ENCODE peak calls at places on chromosomes 11 and 22, in nine cellular contexts. J is esophagus squamous epithelium, V is body of pancreas, M is IMR-90, T is lower leg skin, R is sigmoid colon, X is right lobe of liver, H is ovary, N is breast epithelium. Y is an unnamed sample.

GRCh38 chr11:102830328-102830727 is 13.1 kb downstream of the MMP3 start:
- DNase-seq in J (no peak), V (no peak), M (peak; percentile 29), T (no peak), R (no peak), X (no peak), H (no peak), N (no peak), Y (no peak)

GRCh38 chr11:105229758-105230157 is 90.2 kb upstream of the CARD18 start:
- DNase-seq in J (no peak), V (no peak), M (peak; percentile 34), T (no peak), R (no peak), X (no peak), H (no peak), N (no peak), Y (no peak)

GRCh38 chr22:33909075-33909458 is 11.2 kb downstream of the LARGE1 start:
- DNase-seq in J (no peak), V (no peak), M (peak; percentile 84), T (no peak), R (peak; percentile 89), X (no peak), H (peak; percentile 49), N (no peak), Y (no peak)

GRCh38 chr11:13297917-13298356 is 20.3 kb downstream of the BMAL1 start:
- DNase-seq in J (no peak), V (no peak), M (no peak), T (no peak), R (no peak), X (no peak), H (no peak), N (no peak), Y (no peak)

GRCh38 chr11:132744771-132745170 is 787.5 kb downstream of the OPCML start:
- DNase-seq in J (no peak), V (no peak), M (peak; percentile 59), T (no peak), R (no peak), X (no peak), H (no peak), N (no peak), Y (no peak)

GRCh38 chr11:7245341-7245740 is 6.4 kb upstream of the SYT9 start:
- DNase-seq in J (no peak), V (no peak), M (no peak), T (no peak), R (no peak), X (no peak), H (no peak), N (no peak), Y (no peak)

GRCh38 chr11:13923182-13923581 is 39.3 kb upstream of the SPON1 start:
- DNase-seq in J (no peak), V (no peak), M (no peak), T (no peak), R (no peak), X (no peak), H (no peak), N (no peak), Y (no peak)

GRCh38 chr11:61173456-61173855 is 12.2 kb upstream of the VPS37C start:
- DNase-seq in J (no peak), V (peak; percentile 45), M (peak; percentile 34), T (no peak), R (peak; percentile 19), X (no peak), H (no peak), N (no peak), Y (no peak)

GRCh38 chr11:79404325-79404724 is 36.5 kb downstream of the TENM4 start:
- DNase-seq in J (no peak), V (no peak), M (peak; percentile 73), T (no peak), R (no peak), X (no peak), H (no peak), N (no peak), Y (no peak)

GRCh38 chr11:65501005-65501529 is 2.2 kb downstream of the MALAT1 start:
- DNase-seq in J (no peak), V (no peak), M (peak; percentile 42), T (no peak), R (no peak), X (no peak), H (no peak), N (no peak), Y (no peak)

GRCh38 chr22:39994566-39995345 is at the start of gene FAM83F:
- DNase-seq in J (no peak), V (peak; percentile 77), M (no peak), T (no peak), R (no peak), X (no peak), H (peak; percentile 21), N (no peak), Y (no peak)

GRCh38 chr11:79304599-79305212 is 136.1 kb downstream of the TENM4 start:
- DNase-seq in J (no peak), V (no peak), M (no peak), T (no peak), R (no peak), X (no peak), H (no peak), N (no peak), Y (no peak)

GRCh38 chr22:48819232-48819631 is 1008.4 kb downstream of the BRD1 start:
- DNase-seq in J (no peak), V (no peak), M (no peak), T (no peak), R (no peak), X (peak; percentile 26), H (no peak), N (peak; percentile 34), Y (no peak)
- TF ChIP-seq CTCF in J (no peak), V (no peak), M (no peak), T (no peak), R (no peak), X (no peak), H (no peak), N (no peak), Y (no peak)

DNA sequence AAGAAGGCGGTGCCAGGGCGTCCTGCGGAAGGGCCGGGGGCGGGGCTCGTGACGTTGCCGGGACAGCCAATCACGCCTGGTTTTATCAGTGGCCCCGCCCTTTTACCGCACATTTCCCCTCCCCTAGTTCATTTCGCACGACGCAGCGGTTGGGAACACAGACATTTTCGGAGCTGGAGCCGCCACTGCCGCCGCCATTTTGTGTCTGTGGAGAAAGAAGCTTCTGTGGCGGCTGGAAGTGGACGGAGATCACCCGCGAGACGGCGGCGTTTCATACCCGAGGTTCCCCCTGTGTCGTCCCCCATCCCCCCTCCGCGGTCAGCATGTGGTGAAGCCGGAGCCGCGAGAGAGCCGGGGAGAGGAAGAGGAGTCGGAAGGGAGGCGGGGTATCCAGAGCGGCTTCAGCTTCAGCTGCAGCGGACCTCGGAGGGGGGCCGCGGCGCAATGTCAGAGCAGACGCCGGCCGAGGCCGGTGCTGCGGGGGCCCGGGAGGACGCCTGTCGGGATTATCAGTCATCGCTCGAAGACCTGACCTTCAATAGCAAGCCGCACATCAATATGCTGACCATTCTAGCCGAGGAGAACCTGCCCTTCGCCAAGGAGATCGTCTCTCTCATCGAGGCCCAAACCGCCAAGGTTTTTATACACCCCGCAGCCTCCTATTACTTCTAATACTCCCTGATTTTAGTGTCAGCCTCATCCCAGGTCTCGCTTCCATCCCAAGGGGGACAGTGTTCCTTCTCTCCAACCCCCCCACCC is at the start of gene PCF11:
- DNase-seq in J (no peak), V (peak; percentile 15), M (no peak), T (no peak), R (no peak), X (no peak), H (no peak), N (no peak), Y (no peak)
- TF ChIP-seq POLR2A in J (peak; percentile 21), V (peak; percentile 100), M (peak; percentile 99), T (peak; percentile 99), R (peak; percentile 100), X (peak; percentile 99), H (peak; percentile 99), N (peak; percentile 99), Y (peak; percentile 100)

DNA sequence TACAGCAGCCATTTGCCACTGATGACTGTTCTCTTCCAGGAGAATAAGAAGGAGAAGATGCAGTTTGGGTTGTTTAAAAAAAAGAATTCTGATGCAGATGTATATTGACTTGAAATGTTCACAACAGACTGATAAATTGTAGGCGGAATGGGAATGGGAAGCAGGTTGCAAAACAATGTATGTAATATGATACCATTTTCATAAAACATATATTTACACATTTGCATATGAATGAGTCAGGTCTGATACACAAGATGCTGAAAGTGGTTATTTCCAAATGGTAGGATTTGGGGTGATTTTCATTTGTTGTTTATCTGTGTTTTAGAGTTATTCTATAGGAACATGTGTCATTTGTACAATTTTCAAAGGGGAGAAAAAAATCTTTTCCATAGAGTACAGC is 9.0 kb upstream of the RCN1 start:
- DNase-seq in J (no peak), V (no peak), M (no peak), T (no peak), R (no peak), X (no peak), H (no peak), N (no peak), Y (no peak)
- H3K4me3 ChIP-seq in J (no peak overlapping the region), V (no peak overlapping the region), M (no peak overlapping the region), T (no peak overlapping the region), R (no peak overlapping the region), X (no peak overlapping the region), H (no peak overlapping the region), N (no peak overlapping the region), Y (no peak overlapping the region)

GRCh38 chr22:18021431-18021830 is 2.9 kb downstream of the MICAL3 start:
- DNase-seq in J (no peak), V (no peak), M (no peak), T (no peak), R (no peak), X (no peak), H (no peak), N (no peak), Y (no peak)

GRCh38 chr22:18024956-18025720 is 777 bp upstream of the MICAL3 start:
- DNase-seq in J (no peak), V (no peak), M (no peak), T (no peak), R (no peak), X (no peak), H (no peak), N (no peak), Y (no peak)

GRCh38 chr22:18024276-18024939 is at the start of gene MICAL3:
- DNase-seq in J (no peak), V (peak; percentile 66), M (peak; percentile 64), T (no peak), R (peak; percentile 77), X (peak; percentile 75), H (peak; percentile 50), N (peak; percentile 61), Y (peak; percentile 58)

GRCh38 chr22:18022851-18023250 is 1.5 kb downstream of the MICAL3 start:
- DNase-seq in J (no peak), V (no peak), M (no peak), T (no peak), R (no peak), X (no peak), H (no peak), N (no peak), Y (no peak)

DNA sequence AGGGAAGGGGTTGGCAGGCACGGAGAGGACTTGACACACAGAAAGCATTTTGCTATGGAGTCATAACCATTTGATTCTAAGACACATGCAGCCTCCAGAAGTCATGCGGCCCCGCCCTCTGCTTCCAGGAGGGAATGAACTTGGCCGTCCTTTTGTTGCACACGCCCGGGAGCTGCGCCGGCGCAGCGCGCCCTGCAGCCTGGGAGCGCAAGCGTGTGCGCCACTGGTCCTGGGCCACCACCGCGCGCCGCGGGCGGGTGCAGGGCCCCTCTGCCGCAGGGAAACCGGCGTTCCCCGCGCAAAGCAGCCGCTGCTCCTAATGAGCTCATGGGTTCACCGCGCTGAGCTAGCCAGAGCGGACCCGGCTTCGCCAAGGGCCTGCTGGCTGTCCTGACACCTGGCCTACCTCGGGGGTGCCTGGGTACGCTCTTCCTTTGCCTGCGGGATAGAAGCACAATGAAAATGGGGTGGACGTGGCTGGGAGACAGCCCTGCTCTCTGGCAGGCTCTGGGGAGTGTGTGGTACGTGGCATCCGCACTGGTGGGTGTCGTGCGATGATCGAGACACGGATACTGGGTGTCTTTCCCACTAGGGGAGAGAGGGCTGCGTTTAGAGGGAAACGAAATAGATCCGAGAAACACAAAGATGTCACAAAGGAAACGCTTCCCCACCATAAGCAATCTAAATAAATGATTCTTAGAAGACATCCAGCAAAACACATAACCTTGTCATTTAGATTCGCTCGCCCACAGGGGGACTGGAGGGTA is 669 bp downstream of the MICAL3 start:
- DNase-seq in J (no peak), V (peak; percentile 85), M (peak; percentile 85), T (peak; percentile 79), R (peak; percentile 93), X (peak; percentile 87), H (peak; percentile 73), N (peak; percentile 74), Y (peak; percentile 86)
- TF ChIP-seq CTCF in J (peak; percentile 12), V (no peak), M (no peak), T (no peak), R (no peak), X (peak; percentile 11), H (no peak), N (no peak), Y (peak; percentile 14)